ENCODE peak calls at places on chromosome 3, in nine cellular contexts. B, E, C, U, J, S, P, L and O are unnamed samples.

GRCh38 chr3:24390169-24390821 is 104.4 kb downstream of the THRB start:
- DNase-seq in B (no peak), E (no peak), C (no peak), U (no peak), J (no peak), S (no peak), P (no peak), L (no peak), O (no peak)

GRCh38 chr3:129492691-129493090 is 35.7 kb upstream of the RHO start:
- DNase-seq in B (no peak), E (no peak), C (no peak), U (no peak), J (no peak), S (no peak), P (no peak), L (peak; percentile 5), O (no peak)

GRCh38 chr3:149553781-149554451 is 79.4 kb downstream of the TM4SF4 start:
- DNase-seq in B (no peak), E (peak; percentile 88), C (no peak), U (no peak), J (no peak), S (peak; percentile 85), P (no peak), L (peak; percentile 61), O (no peak)

GRCh38 chr3:162367443-162368132 is 871.0 kb downstream of the OTOL1 start:
- DNase-seq in B (no peak), E (peak; percentile 58), C (no peak), U (no peak), J (no peak), S (peak; percentile 82), P (no peak), L (no peak), O (no peak)

GRCh38 chr3:6504385-6504784 is 356.5 kb upstream of the GRM7 start:
- DNase-seq in B (no peak), E (no peak), C (no peak), U (no peak), J (no peak), S (no peak), P (no peak), L (no peak), O (no peak)

GRCh38 chr3:157876556-157876955 is 229.7 kb downstream of the SHOX2 start:
- DNase-seq in B (no peak), E (no peak), C (no peak), U (no peak), J (no peak), S (no peak), P (no peak), L (no peak), O (no peak)

GRCh38 chr3:184788751-184789150 is 23.2 kb upstream of the VPS8 start:
- DNase-seq in B (no peak), E (no peak), C (no peak), U (no peak), J (no peak), S (no peak), P (no peak), L (no peak), O (no peak)

GRCh38 chr3:171282041-171282440 is 178.2 kb downstream of the TNIK start:
- DNase-seq in B (no peak), E (no peak), C (no peak), U (peak; percentile 21), J (no peak), S (peak; percentile 79), P (no peak), L (no peak), O (no peak)

GRCh38 chr3:187709155-187709554 is 6.8 kb upstream of the RTP2 start:
- DNase-seq in B (no peak), E (no peak), C (no peak), U (no peak), J (peak; percentile 34), S (no peak), P (no peak), L (no peak), O (no peak)

GRCh38 chr3:64571982-64572381 is 115.8 kb downstream of the ADAMTS9 start:
- DNase-seq in B (no peak), E (no peak), C (no peak), U (no peak), J (no peak), S (no peak), P (no peak), L (no peak), O (no peak)

GRCh38 chr3:51691949-51692348 is 14.9 kb upstream of the GRM2 start:
- DNase-seq in B (no peak), E (no peak), C (no peak), U (no peak), J (no peak), S (no peak), P (no peak), L (no peak), O (no peak)

GRCh38 chr3:32460031-32460749 is 42.5 kb downstream of the CMTM6 start:
- DNase-seq in B (no peak), E (no peak), C (no peak), U (no peak), J (peak; percentile 90), S (no peak), P (no peak), L (no peak), O (no peak)

GRCh38 chr3:141901914-141902313 is 25.5 kb downstream of the ATP1B3 start:
- DNase-seq in B (no peak), E (no peak), C (no peak), U (no peak), J (no peak), S (no peak), P (no peak), L (no peak), O (no peak)

GRCh38 chr3:111621535-111621934 is 26.4 kb upstream of the ZBED2 start:
- DNase-seq in B (no peak), E (no peak), C (no peak), U (no peak), J (peak; percentile 84), S (no peak), P (no peak), L (no peak), O (no peak)

GRCh38 chr3:29268651-29269050 is 12.2 kb upstream of the RBMS3 start:
- DNase-seq in B (no peak), E (no peak), C (no peak), U (no peak), J (no peak), S (no peak), P (no peak), L (no peak), O (no peak)

GRCh38 chr3:120144267-120144666 is 50.0 kb upstream of the GSK3B start:
- DNase-seq in B (no peak), E (no peak), C (no peak), U (no peak), J (peak; percentile 19), S (no peak), P (no peak), L (no peak), O (no peak)

GRCh38 chr3:46062679-46063078 is 35.4 kb upstream of the XCR1 start:
- DNase-seq in B (no peak), E (no peak), C (no peak), U (no peak), J (no peak), S (no peak), P (no peak), L (no peak), O (no peak)

DNA sequence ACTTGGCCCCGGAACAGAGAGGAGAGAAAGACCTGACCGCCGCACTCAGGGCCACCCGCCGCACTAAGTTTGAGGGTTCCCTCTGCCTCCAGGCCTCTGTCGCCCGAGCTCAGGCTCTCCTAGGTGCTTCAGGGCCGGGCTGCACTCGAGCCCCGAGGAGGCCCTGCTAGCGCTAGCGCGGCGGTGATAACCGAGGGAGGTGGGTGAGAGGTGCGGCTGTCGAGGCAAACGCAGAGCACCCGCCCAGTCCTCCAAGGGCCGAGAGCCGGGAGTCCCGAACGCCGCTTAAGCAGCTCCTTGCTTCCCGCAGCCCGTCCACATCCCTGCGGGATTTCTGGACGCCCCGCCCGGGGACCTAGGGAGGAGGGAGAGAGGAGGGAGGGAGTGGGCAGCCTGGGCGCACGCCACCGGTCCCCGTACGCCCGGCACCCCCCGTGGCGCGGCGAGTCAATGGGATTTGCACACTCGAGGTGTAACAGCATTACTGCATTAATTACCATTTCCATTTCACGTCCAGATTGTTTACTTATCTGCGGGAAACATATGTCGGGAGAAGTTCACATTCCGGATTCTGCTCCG is 6.8 kb downstream of the SOX14 start:
- DNase-seq in B (no peak), E (no peak), C (no peak), U (no peak), J (peak; percentile 67), S (no peak), P (no peak), L (no peak), O (peak; percentile 70)
- H3K4me3 ChIP-seq in B (peak overlapping the region; percentile 45), E (no peak overlapping the region), C (peak overlapping the region; percentile 43), U (no peak overlapping the region), J (peak overlapping the region; percentile 30), S (peak overlapping the region; percentile 7), P (peak overlapping the region; percentile 47), L (no peak overlapping the region), O (peak overlapping the region; percentile 40)

GRCh38 chr3:114839476-114839875 is 307.6 kb downstream of the ZBTB20 start:
- DNase-seq in B (no peak), E (no peak), C (no peak), U (no peak), J (no peak), S (peak; percentile 32), P (no peak), L (no peak), O (no peak)
- H3K9me3 ChIP-seq in B (no peaks in the 10 kb centered on the region), E (no peaks in the 10 kb centered on the region), C (no peaks in the 10 kb centered on the region), U (no peaks in the 10 kb centered on the region), J (no peaks in the 10 kb centered on the region), S (no peaks in the 10 kb centered on the region), P (no peaks in the 10 kb centered on the region), L (no peaks in the 10 kb centered on the region), O (no peaks in the 10 kb centered on the region)

GRCh38 chr3:12932754-12933153 is 91.4 kb upstream of the RPL32 start:
- DNase-seq in B (no peak), E (no peak), C (no peak), U (no peak), J (no peak), S (no peak), P (no peak), L (no peak), O (no peak)

GRCh38 chr3:12932347-12932746 is 91.0 kb upstream of the RPL32 start:
- DNase-seq in B (peak; percentile 87), E (no peak), C (no peak), U (no peak), J (no peak), S (no peak), P (no peak), L (no peak), O (no peak)

GRCh38 chr3:12933901-12934300 is 92.5 kb upstream of the RPL32 start:
- DNase-seq in B (no peak), E (no peak), C (no peak), U (no peak), J (no peak), S (no peak), P (no peak), L (no peak), O (no peak)

GRCh38 chr3:12929801-12930200 is 88.4 kb upstream of the RPL32 start:
- DNase-seq in B (no peak), E (no peak), C (no peak), U (no peak), J (no peak), S (no peak), P (no peak), L (no peak), O (no peak)

GRCh38 chr3:12931273-12931905 is 90.0 kb upstream of the RPL32 start:
- DNase-seq in B (peak; percentile 76), E (no peak), C (no peak), U (no peak), J (no peak), S (no peak), P (no peak), L (no peak), O (no peak)
- TF ChIP-seq CTCF in B (no peak), E (no peak), C (no peak), U (no peak), J (no peak), S (no peak), P (no peak), L (no peak), O (no peak)

GRCh38 chr3:56799251-56799882 is 2.4 kb downstream of the ARHGEF3 start:
- DNase-seq in B (no peak), E (no peak), C (no peak), U (no peak), J (peak; percentile 50), S (peak; percentile 77), P (no peak), L (no peak), O (no peak)
- H3K4me3 ChIP-seq in B (peak overlapping the region; percentile 92), E (no peak overlapping the region), C (peak overlapping the region; percentile 39), U (no peak overlapping the region), J (no peak overlapping the region), S (peak overlapping the region; percentile 82), P (peak overlapping the region; percentile 91), L (peak overlapping the region; percentile 32), O (peak overlapping the region; percentile 91)